ENCODE peak calls at places on chromosomes 1 and 21, in ten cellular contexts. U, J, V, X, C, N, I, B, D and F are unnamed samples.

GRCh38 chr1:110011527-110012041 is 22.8 kb upstream of the STRIP1 start:
- DNase-seq in C (peak), N (peak), V (no peak), D (no peak), U (peak), B (peak), J (peak), X (no peak), I (no peak), F (no peak)

GRCh38 chr21:32410291-32410690 is 2.2 kb upstream of the EVA1C start:
- DNase-seq in D (no peak), I (no peak), V (no peak), J (no peak), N (no peak), B (no peak), U (no peak), X (no peak), C (no peak), F (no peak)

GRCh38 chr1:246139745-246140182 is 367.3 kb downstream of the SMYD3 start:
- DNase-seq in V (no peak), C (no peak), N (no peak), I (no peak), U (no peak), X (peak), D (no peak), J (no peak), B (peak), F (no peak)

GRCh38 chr21:42317826-42318746 is 2.9 kb upstream of the TFF3 start:
- DNase-seq in U (no peak), N (no peak), C (no peak), I (no peak), J (no peak), D (no peak), V (no peak), B (no peak), X (no peak), F (no peak)

GRCh38 chr1:225462714-225463574 is 35.1 kb upstream of the LBR start:
- DNase-seq in N (peak), J (no peak), D (no peak), B (no peak), V (no peak), U (no peak), X (no peak), C (peak), I (no peak), F (no peak)

GRCh38 chr1:53593758-53594380 is 134.7 kb downstream of the DMRTB1 start:
- DNase-seq in V (no peak), U (no peak), C (no peak), D (no peak), X (no peak), I (peak), N (peak), B (no peak), J (no peak), F (no peak)

GRCh38 chr1:88061106-88061829 is 622.8 kb upstream of the PKN2 start:
- DNase-seq in U (no peak), D (no peak), J (no peak), X (no peak), V (no peak), N (peak), I (peak), B (peak), C (peak), F (no peak)

GRCh38 chr1:227935826-227936225 is 11.9 kb downstream of the WNT9A start:
- DNase-seq in V (no peak), D (no peak), X (no peak), N (no peak), J (no peak), C (no peak), I (no peak), B (no peak), U (no peak), F (no peak)

GRCh38 chr1:152806576-152806975 is at the start of gene LCE1C:
- DNase-seq in U (no peak), I (no peak), B (no peak), V (no peak), N (no peak), D (no peak), X (no peak), J (no peak), C (no peak), F (no peak)

GRCh38 chr1:25695066-25695990 is 78.7 kb downstream of the MAN1C1 start:
- DNase-seq in I (no peak), N (peak), J (no peak), U (no peak), D (no peak), X (peak), C (no peak), V (no peak), B (peak), F (no peak)

GRCh38 chr1:15953791-15954201 is 22.1 kb downstream of the ZBTB17 start:
- DNase-seq in V (no peak), N (no peak), J (no peak), C (peak), B (no peak), D (no peak), I (no peak), U (no peak), X (no peak), F (no peak)

GRCh38 chr1:19336543-19336942 is 24.4 kb downstream of the SLC66A1 start:
- DNase-seq in X (no peak), D (no peak), V (peak), C (no peak), J (no peak), I (no peak), U (no peak), B (no peak), N (no peak), F (no peak)

GRCh38 chr1:241902376-241903067 is 54.5 kb downstream of the EXO1 start:
- DNase-seq in X (no peak), J (no peak), I (peak), N (peak), D (no peak), V (no peak), U (no peak), B (no peak), C (no peak), F (no peak)

GRCh38 chr1:58618303-58618702 is 41.3 kb upstream of the TACSTD2 start:
- DNase-seq in V (no peak), X (peak), I (no peak), D (no peak), N (no peak), J (no peak), U (no peak), C (no peak), B (peak), F (no peak)

GRCh38 chr1:211621471-211622198 is 42.7 kb upstream of the SLC30A1 start:
- DNase-seq in N (no peak), C (no peak), V (no peak), X (no peak), D (no peak), J (no peak), I (no peak), U (no peak), B (no peak), F (no peak)

GRCh38 chr1:157925419-157926166 is 67.9 kb upstream of the KIRREL1 start:
- DNase-seq in N (no peak), X (no peak), B (no peak), U (no peak), J (no peak), C (no peak), D (no peak), I (no peak), V (no peak), F (no peak)

GRCh38 chr1:241825581-241825980 is 22.4 kb upstream of the EXO1 start:
- DNase-seq in V (no peak), J (no peak), X (peak), U (no peak), C (no peak), D (no peak), I (no peak), N (no peak), B (no peak), F (no peak)

GRCh38 chr1:147824776-147825175 is 64.4 kb upstream of the GJA5 start:
- DNase-seq in I (no peak), U (no peak), V (no peak), X (no peak), C (no peak), D (no peak), N (no peak), B (no peak), J (no peak), F (no peak)

GRCh38 chr1:174743654-174744561 is 255.8 kb upstream of the CACYBP start:
- DNase-seq in I (no peak), X (peak), B (peak), N (peak), C (no peak), U (no peak), V (no peak), J (no peak), D (no peak), F (peak)

GRCh38 chr1:22139066-22139594 is 3.8 kb downstream of the WNT4 start:
- DNase-seq in C (peak), X (no peak), J (no peak), B (no peak), D (no peak), I (no peak), V (no peak), U (no peak), N (no peak), F (no peak)

GRCh38 chr21:29080454-29080930 is 7.0 kb upstream of the CCT8 start:
- DNase-seq in U (no peak), V (no peak), D (no peak), C (no peak), J (peak), I (no peak), N (no peak), X (no peak), B (no peak), F (peak)

GRCh38 chr1:203156280-203156679 is 19.3 kb downstream of the MYBPH start:
- DNase-seq in V (no peak), B (no peak), X (no peak), D (no peak), I (no peak), C (no peak), U (no peak), N (no peak), J (no peak), F (no peak)

GRCh38 chr1:166283190-166283589 is 116.4 kb upstream of the FAM78B start:
- DNase-seq in C (no peak), D (no peak), B (no peak), U (no peak), J (no peak), I (no peak), V (no peak), N (no peak), X (no peak), F (no peak)

GRCh38 chr21:39633770-39634181 is 21.0 kb downstream of the B3GALT5 start:
- DNase-seq in X (peak), I (no peak), N (no peak), B (peak), D (no peak), U (no peak), V (no peak), C (no peak), J (no peak), F (no peak)

GRCh38 chr1:167795810-167796740 is 74.3 kb downstream of the MPZL1 start:
- DNase-seq in I (no peak), N (no peak), X (no peak), J (no peak), D (no peak), C (no peak), V (no peak), B (no peak), U (no peak), F (no peak)

GRCh38 chr1:17683551-17683950 is 71.6 kb upstream of the ACTL8 start:
- DNase-seq in U (no peak), V (no peak), B (no peak), N (no peak), D (no peak), X (no peak), J (no peak), I (no peak), C (peak), F (no peak)

GRCh38 chr1:56414728-56415224 is 164.6 kb downstream of the PLPP3 start:
- DNase-seq in B (no peak), N (no peak), U (no peak), I (no peak), D (no peak), V (no peak), X (no peak), C (no peak), J (no peak), F (no peak)

GRCh38 chr1:96703186-96703585 is 18.4 kb upstream of the PTBP2 start:
- DNase-seq in B (no peak), D (no peak), I (no peak), X (no peak), C (no peak), V (no peak), U (no peak), N (no peak), J (no peak), F (no peak)

GRCh38 chr1:205645494-205645893 is 13.7 kb upstream of the ELK4 start:
- DNase-seq in V (no peak), D (no peak), C (no peak), N (no peak), B (no peak), I (peak), U (no peak), X (no peak), J (no peak), F (no peak)

GRCh38 chr1:156429308-156430060 is 60.5 kb downstream of the RHBG start:
- DNase-seq in I (no peak), C (no peak), X (no peak), B (no peak), J (no peak), V (no peak), D (no peak), N (no peak), U (no peak), F (no peak)

GRCh38 chr1:61052393-61053280 is 29.7 kb upstream of the NFIA start:
- DNase-seq in C (no peak), V (no peak), U (no peak), J (no peak), B (no peak), X (no peak), D (no peak), I (no peak), N (no peak), F (no peak)

GRCh38 chr1:54165146-54165545 is 12.3 kb upstream of the CDCP2 start:
- DNase-seq in V (no peak), U (no peak), C (no peak), J (no peak), B (no peak), N (no peak), D (no peak), X (no peak), I (no peak), F (no peak)

GRCh38 chr1:30706528-30706927 is 16.9 kb downstream of the MATN1 start:
- DNase-seq in N (no peak), J (no peak), U (no peak), D (no peak), I (no peak), V (no peak), X (no peak), B (no peak), C (peak), F (no peak)